ENCODE peak calls at places on chromosomes 11 and 22, in five cellular contexts. P is A549, G is K562, L is HepG2, N is GM12878. K is an unnamed sample.

GRCh38 chr22:17339095-17339693 is 30.1 kb upstream of the CECR2 start:
- DNase-seq in P (no peak), G (peak; percentile 6), L (no peak), N (no peak), K (no peak)

GRCh38 chr11:398826-399225 is 4.8 kb downstream of the PKP3 start:
- DNase-seq in P (peak; percentile 56), G (no peak), L (no peak), N (no peak), K (no peak)

GRCh38 chr11:747176-748006 is at the start of gene TALDO1:
- DNase-seq in P (peak; percentile 88), G (peak; percentile 92), L (peak; percentile 76), N (peak; percentile 42), K (peak; percentile 71)

GRCh38 chr11:115439385-115439784 is 64.8 kb downstream of the CADM1 start:
- DNase-seq in P (no peak), G (no peak), L (no peak), N (no peak), K (no peak)

GRCh38 chr11:6594142-6594768 is 9.2 kb downstream of the RRP8 start:
- DNase-seq in P (no peak), G (no peak), L (no peak), N (no peak), K (no peak)

GRCh38 chr22:20080776-20081654 is 974 bp downstream of the DGCR8 start:
- DNase-seq in P (peak; percentile 30), G (peak; percentile 74), L (peak; percentile 43), N (no peak), K (no peak)

GRCh38 chr11:62501432-62501891 is 45.1 kb downstream of the AHNAK start:
- DNase-seq in P (no peak), G (no peak), L (peak; percentile 72), N (no peak), K (no peak)

GRCh38 chr11:70567680-70568503 is 169.6 kb downstream of the CTTN start:
- DNase-seq in P (no peak), G (no peak), L (no peak), N (no peak), K (no peak)

GRCh38 chr22:31830721-31831070 is 76.9 kb downstream of the DEPDC5 start:
- DNase-seq in P (no peak), G (no peak), L (no peak), N (no peak), K (no peak)

GRCh38 chr11:83349371-83349770 is 63.2 kb upstream of the CCDC90B start:
- DNase-seq in P (no peak), G (no peak), L (no peak), N (no peak), K (no peak)

GRCh38 chr22:48234011-48234410 is 1471.6 kb downstream of the TBC1D22A start:
- DNase-seq in P (no peak), G (no peak), L (no peak), N (no peak), K (peak; percentile 8)

GRCh38 chr11:32353884-32354283 is 81.5 kb downstream of the WT1 start:
- DNase-seq in P (no peak), G (no peak), L (no peak), N (no peak), K (no peak)

GRCh38 chr11:61539009-61539408 is 30.5 kb downstream of the LRRC10B start:
- DNase-seq in P (no peak), G (no peak), L (no peak), N (no peak), K (no peak)

GRCh38 chr11:70270877-70271634 is 566 bp downstream of the PPFIA1 start:
- DNase-seq in P (no peak), G (peak; percentile 75), L (peak; percentile 37), N (no peak), K (no peak)

GRCh38 chr11:14969922-14970323 is 2.2 kb downstream of the CALCA start:
- DNase-seq in P (peak; percentile 50), G (peak; percentile 37), L (peak; percentile 28), N (no peak), K (peak; percentile 49)

GRCh38 chr11:10564692-10565318 is 3.7 kb downstream of the LYVE1 start:
- DNase-seq in P (no peak), G (no peak), L (no peak), N (no peak), K (no peak)

GRCh38 chr22:36778020-36778419 is 2.1 kb upstream of the IFT27 start:
- DNase-seq in P (no peak), G (no peak), L (no peak), N (no peak), K (no peak)

GRCh38 chr11:34188181-34188580 is 82.8 kb downstream of the NAT10 start:
- DNase-seq in P (no peak), G (no peak), L (no peak), N (no peak), K (no peak)

GRCh38 chr11:106690923-106691322 is 327.4 kb downstream of the GUCY1A2 start:
- DNase-seq in P (no peak), G (no peak), L (no peak), N (no peak), K (no peak)

GRCh38 chr22:45972091-45972867 is 4.7 kb downstream of the WNT7B start:
- DNase-seq in P (no peak), G (no peak), L (no peak), N (no peak), K (no peak)

GRCh38 chr11:78008174-78008573 is 13.7 kb upstream of the INTS4 start:
- DNase-seq in P (no peak), G (no peak), L (no peak), N (no peak), K (no peak)

GRCh38 chr22:17633998-17634323 is 4.6 kb upstream of the BCL2L13 start:
- DNase-seq in P (no peak), G (no peak), L (no peak), N (no peak), K (no peak)

DNA sequence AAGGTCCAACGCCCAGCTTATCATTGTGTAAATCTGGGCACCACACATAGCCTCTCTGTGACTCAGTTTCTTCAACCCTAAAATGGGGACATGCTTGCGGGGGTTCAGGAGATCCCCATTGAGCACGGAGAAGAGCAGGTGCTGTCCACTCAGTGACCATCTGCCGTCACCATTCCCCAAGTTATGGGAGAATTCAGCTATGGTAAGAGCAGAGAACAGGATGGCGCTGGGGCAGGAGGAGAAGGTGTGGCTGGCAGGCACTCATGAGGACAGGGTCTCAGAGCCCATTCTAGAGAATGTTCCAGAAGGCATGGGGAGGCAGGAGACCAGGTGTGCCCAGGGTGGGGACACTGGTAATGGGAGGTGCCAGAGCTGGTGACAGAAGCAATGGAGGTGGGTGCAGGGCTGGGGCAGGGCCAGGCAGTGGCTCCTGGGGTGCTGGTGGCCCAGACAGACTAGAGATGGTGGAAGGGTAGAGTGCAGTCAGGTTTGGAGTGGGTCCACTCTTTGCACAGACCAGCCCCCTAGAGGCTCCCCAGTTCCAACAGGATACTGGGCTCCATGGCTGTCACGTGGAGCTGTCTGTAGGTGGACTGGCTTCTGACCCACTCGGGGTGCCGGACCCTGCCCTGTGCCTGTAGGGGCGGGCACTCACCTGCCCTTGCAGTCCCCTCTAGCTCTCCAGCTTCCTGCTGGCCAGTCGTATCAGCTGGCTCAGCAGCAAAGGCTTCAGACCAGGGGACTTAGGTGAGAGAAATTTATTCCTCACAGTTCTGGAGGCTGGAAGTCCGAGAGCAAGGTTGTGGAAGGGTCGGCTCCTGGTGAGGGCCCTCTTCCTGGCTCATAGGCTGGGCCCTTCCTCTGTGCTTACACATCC is 84.7 kb downstream of the CDKN1C start:
- DNase-seq in P (no peak), G (no peak), L (no peak), N (no peak), K (peak; percentile 42)
- TF ChIP-seq CHD2 in P (no peak), G (no peak), L (no peak), N (no peak), K (no peak)

DNA sequence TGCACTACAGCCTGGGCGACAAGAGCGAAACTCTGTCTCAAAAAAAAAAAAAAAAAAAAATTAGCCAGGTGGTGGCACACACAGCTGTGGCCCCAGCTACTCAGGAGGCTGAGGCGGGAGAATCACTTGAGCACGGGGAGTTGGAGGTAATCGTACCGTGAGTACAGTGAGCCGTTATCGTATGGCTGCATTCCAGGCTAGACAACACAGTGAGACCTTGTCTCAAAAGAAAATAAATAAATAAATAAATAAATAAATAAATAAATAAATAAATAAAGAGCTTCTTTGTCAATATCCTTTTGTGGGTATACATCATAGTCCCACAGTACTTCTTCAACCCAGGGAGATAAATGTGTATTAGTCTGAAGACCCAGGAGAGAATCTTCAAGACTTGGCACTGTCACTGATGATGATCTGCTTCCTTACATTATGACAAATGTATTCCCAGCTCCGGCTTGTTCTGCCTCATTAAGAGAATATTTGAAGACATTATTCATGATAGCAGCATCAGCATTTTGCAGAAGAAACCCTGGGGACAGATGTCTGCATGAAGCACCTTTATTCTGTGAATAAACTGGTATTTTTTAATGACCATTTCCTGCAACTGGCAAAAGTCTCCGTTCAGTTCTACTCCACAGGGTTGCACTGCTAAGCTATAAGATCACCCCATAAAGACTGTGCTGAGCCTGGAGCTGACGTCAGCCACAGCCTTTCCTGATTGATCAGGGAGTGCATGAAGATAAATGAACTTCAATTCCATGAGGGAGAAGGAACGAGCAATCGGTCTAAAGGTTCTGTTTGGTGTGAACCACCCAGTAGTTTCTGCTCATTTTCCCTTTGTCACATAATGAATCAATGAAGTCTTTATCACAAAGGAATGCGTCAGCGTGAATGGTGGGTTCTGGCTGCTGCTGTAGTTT is 1.7 kb upstream of the ACY3 start:
- DNase-seq in P (no peak), G (no peak), L (no peak), N (no peak), K (no peak)
- TF ChIP-seq POLR2A in P (no peak), G (no peak), L (no peak), N (no peak), K (no peak)

DNA sequence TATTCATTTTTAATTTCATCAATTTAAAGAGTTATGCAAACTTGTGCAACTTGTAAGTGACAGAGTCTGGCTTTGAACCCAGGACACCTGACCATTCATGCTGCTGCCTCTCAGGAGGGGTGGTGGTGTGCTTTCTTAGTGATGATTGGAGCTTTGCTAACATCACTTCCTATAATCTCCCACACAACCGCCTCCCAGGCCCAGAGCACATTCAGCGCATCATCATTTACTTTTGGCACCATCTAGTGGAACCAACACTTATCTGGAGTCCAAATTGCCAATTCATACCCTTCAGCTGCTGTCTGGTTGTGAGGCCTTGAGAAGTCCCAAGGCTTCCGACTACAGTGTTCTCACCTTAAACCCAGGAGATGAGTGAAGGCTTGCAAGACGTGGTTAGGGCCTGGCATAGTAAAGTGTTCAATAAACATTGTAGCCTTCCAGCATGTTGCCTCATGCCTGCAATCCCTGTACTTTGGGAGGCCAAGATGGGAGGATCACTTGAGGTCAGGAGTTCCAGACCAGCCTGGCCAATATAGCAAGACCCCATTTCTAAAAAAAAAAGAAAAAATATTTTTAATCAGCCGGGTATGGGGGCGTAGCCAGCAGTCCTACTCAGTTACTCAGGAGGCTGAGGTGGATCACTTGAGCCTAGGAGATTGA is 1.1 kb upstream of the TTLL1 start:
- DNase-seq in P (peak; percentile 93), G (peak; percentile 67), L (peak; percentile 88), N (peak; percentile 46), K (no peak)
- TF ChIP-seq CHD2 in P (no peak), G (no peak), L (no peak), N (no peak), K (no peak)

DNA sequence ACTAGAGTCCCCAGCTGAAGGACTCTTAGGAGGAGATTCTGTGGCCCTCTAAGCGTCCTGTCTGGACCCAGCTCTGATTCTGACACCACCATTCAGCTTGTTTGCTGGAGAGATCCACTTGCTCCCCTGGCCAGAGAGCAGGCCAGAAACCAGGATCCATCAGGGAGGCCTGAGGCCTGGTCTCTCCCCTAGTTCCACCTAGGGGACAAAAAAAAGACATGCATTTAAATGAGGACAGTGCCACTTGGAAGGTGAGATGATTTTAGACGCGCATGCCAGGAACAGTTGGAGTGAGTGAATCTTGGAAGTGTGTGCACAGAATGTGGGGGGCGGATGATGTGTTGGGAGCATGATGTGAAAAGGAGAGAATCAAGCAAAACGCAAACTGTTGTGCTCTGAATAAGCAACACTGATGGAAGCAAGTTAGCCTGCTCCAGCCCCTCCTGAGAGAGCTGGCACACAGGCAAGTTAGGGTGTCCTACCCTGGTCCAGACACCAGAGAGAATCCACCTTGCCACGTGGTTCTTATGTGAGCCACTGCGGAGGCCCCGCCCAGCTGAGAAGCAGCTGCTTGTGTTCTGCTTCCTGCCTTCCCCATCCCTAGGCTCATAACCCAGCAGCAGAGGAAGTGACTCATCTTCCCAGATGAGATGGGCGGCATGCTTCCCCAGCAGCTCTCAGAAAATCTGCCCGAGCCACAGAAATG is 8.0 kb upstream of the SLCO2B1 start:
- DNase-seq in P (peak; percentile 83), G (peak; percentile 84), L (peak; percentile 72), N (peak; percentile 55), K (no peak)
- TF ChIP-seq POLR2A in P (peak; percentile 8), G (no peak), L (no peak), N (no peak), K (no peak)

K was measured in H1.